ENCODE peak calls at places on chromosomes 3 and 15, in four cellular contexts. One of them, this sample, is unnamed. For H3K4me1, the result is how much of the 10 kb centered on the place peaks cover.

GRCh38 chr15:99734575-99734974 is 1.3 kb upstream of the LYSMD4 start:
- DNase-seq in CD8-positive, alpha-beta memory T cell: no peak
- DNase-seq in IMR-90: no peak
- DNase-seq in endothelial cell of umbilical vein: no peak
- DNase-seq in this sample: no peak

GRCh38 chr3:41239587-41239986 is 40.3 kb downstream of the CTNNB1 start:
- DNase-seq in CD8-positive, alpha-beta memory T cell: no peak
- DNase-seq in IMR-90: no peak
- DNase-seq in endothelial cell of umbilical vein: no peak
- DNase-seq in this sample: no peak

GRCh38 chr3:48130321-48130881 is 57.8 kb downstream of the CDC25A start:
- DNase-seq in CD8-positive, alpha-beta memory T cell: no peak
- DNase-seq in IMR-90: peak
- DNase-seq in endothelial cell of umbilical vein: peak
- DNase-seq in this sample: no peak

GRCh38 chr3:81550415-81550814 is 211.0 kb downstream of the GBE1 start:
- DNase-seq in CD8-positive, alpha-beta memory T cell: no peak
- DNase-seq in IMR-90: peak
- DNase-seq in endothelial cell of umbilical vein: no peak
- DNase-seq in this sample: no peak

GRCh38 chr3:82509951-82510603 is 748.6 kb upstream of the GBE1 start:
- DNase-seq in CD8-positive, alpha-beta memory T cell: no peak
- DNase-seq in IMR-90: no peak
- DNase-seq in endothelial cell of umbilical vein: no peak
- DNase-seq in this sample: no peak

GRCh38 chr3:99865321-99865720 is 47.7 kb downstream of the CMSS1 start:
- DNase-seq in CD8-positive, alpha-beta memory T cell: no peak
- DNase-seq in IMR-90: peak
- DNase-seq in endothelial cell of umbilical vein: peak
- DNase-seq in this sample: no peak

GRCh38 chr15:36778516-36778915 is 199.1 kb downstream of the CDIN1 start:
- DNase-seq in CD8-positive, alpha-beta memory T cell: no peak
- DNase-seq in IMR-90: peak
- DNase-seq in endothelial cell of umbilical vein: no peak
- DNase-seq in this sample: no peak

GRCh38 chr3:53836084-53836872 is 9.9 kb downstream of the CHDH start:
- DNase-seq in CD8-positive, alpha-beta memory T cell: no peak
- DNase-seq in IMR-90: no peak
- DNase-seq in endothelial cell of umbilical vein: no peak
- DNase-seq in this sample: no peak

GRCh38 chr3:44924102-44925084 is 50.0 kb downstream of the TGM4 start:
- DNase-seq in CD8-positive, alpha-beta memory T cell: no peak
- DNase-seq in IMR-90: peak
- DNase-seq in endothelial cell of umbilical vein: no peak
- DNase-seq in this sample: no peak

GRCh38 chr3:32961189-32961715 is 9.8 kb downstream of the CCR4 start:
- DNase-seq in CD8-positive, alpha-beta memory T cell: no peak
- DNase-seq in IMR-90: no peak
- DNase-seq in endothelial cell of umbilical vein: no peak
- DNase-seq in this sample: no peak

GRCh38 chr3:62665627-62666433 is 209.4 kb downstream of the CADPS start:
- DNase-seq in CD8-positive, alpha-beta memory T cell: no peak
- DNase-seq in IMR-90: peak
- DNase-seq in endothelial cell of umbilical vein: peak
- DNase-seq in this sample: peak

GRCh38 chr15:50854594-50855490 is 53.6 kb upstream of the AP4E1 start:
- DNase-seq in CD8-positive, alpha-beta memory T cell: no peak
- DNase-seq in IMR-90: peak
- DNase-seq in endothelial cell of umbilical vein: no peak
- DNase-seq in this sample: peak

GRCh38 chr3:106473576-106474506 is 605.0 kb upstream of the CBLB start:
- DNase-seq in CD8-positive, alpha-beta memory T cell: no peak
- DNase-seq in IMR-90: no peak
- DNase-seq in endothelial cell of umbilical vein: no peak
- DNase-seq in this sample: peak

GRCh38 chr3:196122021-196122687 is 40.3 kb upstream of the TFRC start:
- DNase-seq in CD8-positive, alpha-beta memory T cell: no peak
- DNase-seq in IMR-90: peak
- DNase-seq in endothelial cell of umbilical vein: no peak
- DNase-seq in this sample: no peak

GRCh38 chr3:41742127-41742526 is 219.8 kb downstream of the ULK4 start:
- DNase-seq in CD8-positive, alpha-beta memory T cell: no peak
- DNase-seq in IMR-90: no peak
- DNase-seq in endothelial cell of umbilical vein: no peak
- DNase-seq in this sample: no peak

GRCh38 chr3:81592101-81592500 is 169.3 kb downstream of the GBE1 start:
- DNase-seq in CD8-positive, alpha-beta memory T cell: no peak
- DNase-seq in IMR-90: peak
- DNase-seq in endothelial cell of umbilical vein: no peak
- DNase-seq in this sample: peak

GRCh38 chr3:190968616-190969015 is 106.1 kb upstream of the GMNC start:
- DNase-seq in CD8-positive, alpha-beta memory T cell: no peak
- DNase-seq in IMR-90: no peak
- DNase-seq in endothelial cell of umbilical vein: no peak
- DNase-seq in this sample: no peak

GRCh38 chr3:32321095-32321835 is 70.4 kb upstream of the CMTM7 start:
- DNase-seq in CD8-positive, alpha-beta memory T cell: no peak
- DNase-seq in IMR-90: no peak
- DNase-seq in endothelial cell of umbilical vein: peak
- DNase-seq in this sample: no peak

GRCh38 chr3:23592961-23593931 is 212.5 kb upstream of the UBE2E1 start:
- DNase-seq in CD8-positive, alpha-beta memory T cell: no peak
- DNase-seq in IMR-90: no peak
- DNase-seq in endothelial cell of umbilical vein: no peak
- DNase-seq in this sample: no peak

GRCh38 chr3:69541823-69542264 is 156.0 kb upstream of the FRMD4B start:
- DNase-seq in CD8-positive, alpha-beta memory T cell: no peak
- DNase-seq in IMR-90: no peak
- DNase-seq in endothelial cell of umbilical vein: no peak
- DNase-seq in this sample: no peak

GRCh38 chr15:81163961-81164800 is 30.1 kb downstream of the CFAP161 start:
- DNase-seq in CD8-positive, alpha-beta memory T cell: no peak
- DNase-seq in IMR-90: peak
- DNase-seq in endothelial cell of umbilical vein: no peak
- DNase-seq in this sample: peak

GRCh38 chr3:42128526-42128925 is 37.4 kb downstream of the TRAK1 start:
- DNase-seq in CD8-positive, alpha-beta memory T cell: no peak
- DNase-seq in IMR-90: no peak
- DNase-seq in endothelial cell of umbilical vein: no peak
- DNase-seq in this sample: no peak

GRCh38 chr3:71268462-71268999 is 315.0 kb downstream of the FOXP1 start:
- DNase-seq in CD8-positive, alpha-beta memory T cell: no peak
- DNase-seq in IMR-90: no peak
- DNase-seq in endothelial cell of umbilical vein: no peak
- DNase-seq in this sample: no peak

GRCh38 chr3:38353151-38353550 is 6.6 kb downstream of the XYLB start:
- DNase-seq in CD8-positive, alpha-beta memory T cell: no peak
- DNase-seq in IMR-90: peak
- DNase-seq in endothelial cell of umbilical vein: no peak
- DNase-seq in this sample: peak

GRCh38 chr3:190548031-190548656 is 34.3 kb downstream of the IL1RAP start:
- DNase-seq in CD8-positive, alpha-beta memory T cell: no peak
- DNase-seq in IMR-90: no peak
- DNase-seq in endothelial cell of umbilical vein: no peak
- DNase-seq in this sample: no peak

GRCh38 chr15:73388256-73388781 is 19.6 kb upstream of the HCN4 start:
- DNase-seq in CD8-positive, alpha-beta memory T cell: no peak
- DNase-seq in IMR-90: peak
- DNase-seq in endothelial cell of umbilical vein: no peak
- DNase-seq in this sample: peak

GRCh38 chr15:39213385-39213840 is 367.5 kb upstream of the THBS1 start:
- DNase-seq in CD8-positive, alpha-beta memory T cell: no peak
- DNase-seq in IMR-90: peak
- DNase-seq in endothelial cell of umbilical vein: no peak
- DNase-seq in this sample: peak

GRCh38 chr3:186280737-186281136 is 81.3 kb downstream of the DGKG start:
- DNase-seq in CD8-positive, alpha-beta memory T cell: no peak
- DNase-seq in IMR-90: no peak
- DNase-seq in endothelial cell of umbilical vein: no peak
- DNase-seq in this sample: no peak

GRCh38 chr3:103271575-103271974 is 836.8 kb downstream of the ZPLD1 start:
- DNase-seq in CD8-positive, alpha-beta memory T cell: no peak
- DNase-seq in IMR-90: no peak
- DNase-seq in endothelial cell of umbilical vein: no peak
- DNase-seq in this sample: no peak

GRCh38 chr3:156356537-156357363 is 198.2 kb downstream of the SSR3 start:
- DNase-seq in CD8-positive, alpha-beta memory T cell: no peak
- DNase-seq in IMR-90: peak
- DNase-seq in endothelial cell of umbilical vein: no peak
- DNase-seq in this sample: no peak

GRCh38 chr15:78950906-78951840 is 6.3 kb upstream of the CTSH start:
- DNase-seq in CD8-positive, alpha-beta memory T cell: no peak
- DNase-seq in IMR-90: peak
- DNase-seq in endothelial cell of umbilical vein: no peak
- DNase-seq in this sample: no peak

GRCh38 chr3:62502315-62503300 is 129.3 kb upstream of the FEZF2 start:
- DNase-seq in CD8-positive, alpha-beta memory T cell: no peak
- DNase-seq in IMR-90: no peak
- DNase-seq in endothelial cell of umbilical vein: no peak
- DNase-seq in this sample: no peak

GRCh38 chr3:190444576-190445145 is 5.0 kb downstream of the TMEM207 start:
- DNase-seq in CD8-positive, alpha-beta memory T cell: no peak
- DNase-seq in IMR-90: peak
- DNase-seq in endothelial cell of umbilical vein: no peak
- DNase-seq in this sample: no peak

GRCh38 chr15:33031324-33031736 is 163.2 kb downstream of the FMN1 start:
- DNase-seq in CD8-positive, alpha-beta memory T cell: no peak
- DNase-seq in IMR-90: peak
- DNase-seq in endothelial cell of umbilical vein: no peak
- DNase-seq in this sample: no peak

GRCh38 chr3:170839518-170840100 is 30.4 kb downstream of the RPL22L1 start:
- DNase-seq in CD8-positive, alpha-beta memory T cell: no peak
- DNase-seq in IMR-90: peak
- DNase-seq in endothelial cell of umbilical vein: no peak
- DNase-seq in this sample: no peak

GRCh38 chr3:43286886-43287301 is 554 bp downstream of the SNRK start:
- DNase-seq in CD8-positive, alpha-beta memory T cell: peak
- DNase-seq in IMR-90: no peak
- DNase-seq in endothelial cell of umbilical vein: no peak
- DNase-seq in this sample: no peak

GRCh38 chr3:192919895-192920294 is 2.2 kb upstream of the MB21D2 start:
- DNase-seq in CD8-positive, alpha-beta memory T cell: no peak
- DNase-seq in IMR-90: no peak
- DNase-seq in endothelial cell of umbilical vein: no peak
- DNase-seq in this sample: no peak

GRCh38 chr3:154161806-154162205 is 40.6 kb downstream of the ARHGEF26 start:
- DNase-seq in CD8-positive, alpha-beta memory T cell: no peak
- DNase-seq in IMR-90: no peak
- DNase-seq in endothelial cell of umbilical vein: no peak
- DNase-seq in this sample: peak

GRCh38 chr3:59412506-59412905 is 362.7 kb upstream of the CFAP20DC start:
- DNase-seq in CD8-positive, alpha-beta memory T cell: no peak
- DNase-seq in IMR-90: peak
- DNase-seq in endothelial cell of umbilical vein: no peak
- DNase-seq in this sample: no peak

GRCh38 chr3:149114458-149114857 is 15.0 kb upstream of the HPS3 start:
- DNase-seq in CD8-positive, alpha-beta memory T cell: no peak
- DNase-seq in IMR-90: no peak
- DNase-seq in endothelial cell of umbilical vein: no peak
- DNase-seq in this sample: no peak

DNA sequence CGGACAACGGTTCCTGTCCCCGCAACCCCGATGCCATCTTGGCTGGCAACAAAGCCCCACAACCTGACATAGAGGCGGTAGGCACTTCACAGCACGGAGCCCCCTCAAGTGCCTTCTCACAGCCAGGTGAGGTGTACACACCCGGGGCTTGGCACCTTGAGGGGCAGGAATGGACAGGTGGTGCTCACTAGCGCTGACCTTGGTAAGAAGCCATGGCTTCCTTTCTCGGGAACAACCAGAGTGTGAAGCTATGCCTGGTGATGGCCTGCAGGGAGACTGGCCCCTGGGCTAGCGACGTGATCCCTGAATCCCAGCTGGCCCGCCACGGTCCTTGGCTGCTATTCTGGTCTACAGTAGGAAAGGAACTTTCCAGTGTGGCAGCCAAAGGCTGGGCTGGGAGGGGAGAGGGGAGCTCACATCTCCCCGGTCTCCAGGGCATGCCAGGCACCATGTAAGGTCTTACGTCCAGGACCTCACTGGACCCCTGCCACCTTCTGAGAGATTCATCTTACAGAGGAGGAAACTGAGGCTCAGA is 70.6 kb upstream of the RPL32 start:
- DNase-seq in CD8-positive, alpha-beta memory T cell: no peak
- DNase-seq in IMR-90: no peak
- DNase-seq in endothelial cell of umbilical vein: no peak
- DNase-seq in this sample: no peak
- H3K4me1 ChIP-seq in CD8-positive, alpha-beta memory T cell: under half
- H3K4me1 ChIP-seq in IMR-90: under half
- H3K4me1 ChIP-seq in endothelial cell of umbilical vein: under half
- H3K4me1 ChIP-seq in this sample: under half

GRCh38 chr3:134378818-134379217 is 4.6 kb upstream of the AMOTL2 start:
- DNase-seq in CD8-positive, alpha-beta memory T cell: no peak
- DNase-seq in IMR-90: peak
- DNase-seq in endothelial cell of umbilical vein: no peak
- DNase-seq in this sample: peak

GRCh38 chr3:134381836-134382442 is 7.7 kb upstream of the AMOTL2 start:
- DNase-seq in CD8-positive, alpha-beta memory T cell: no peak
- DNase-seq in IMR-90: no peak
- DNase-seq in endothelial cell of umbilical vein: no peak
- DNase-seq in this sample: peak

GRCh38 chr3:134380249-134380648 is 6.0 kb upstream of the AMOTL2 start:
- DNase-seq in CD8-positive, alpha-beta memory T cell: no peak
- DNase-seq in IMR-90: no peak
- DNase-seq in endothelial cell of umbilical vein: no peak
- DNase-seq in this sample: no peak

GRCh38 chr3:134378384-134378783 is 4.1 kb upstream of the AMOTL2 start:
- DNase-seq in CD8-positive, alpha-beta memory T cell: peak
- DNase-seq in IMR-90: no peak
- DNase-seq in endothelial cell of umbilical vein: peak
- DNase-seq in this sample: no peak

GRCh38 chr3:134381048-134381447 is 6.8 kb upstream of the AMOTL2 start:
- DNase-seq in CD8-positive, alpha-beta memory T cell: no peak
- DNase-seq in IMR-90: no peak
- DNase-seq in endothelial cell of umbilical vein: no peak
- DNase-seq in this sample: no peak
- H3K4me1 ChIP-seq in CD8-positive, alpha-beta memory T cell: under half
- H3K4me1 ChIP-seq in IMR-90: under half
- H3K4me1 ChIP-seq in endothelial cell of umbilical vein: under half
- H3K4me1 ChIP-seq in this sample: under half

GRCh38 chr15:62848631-62849050 is 193.9 kb upstream of the TPM1 start:
- DNase-seq in CD8-positive, alpha-beta memory T cell: no peak
- DNase-seq in IMR-90: peak
- DNase-seq in endothelial cell of umbilical vein: peak
- DNase-seq in this sample: no peak
- H3K4me1 ChIP-seq in CD8-positive, alpha-beta memory T cell: under half
- H3K4me1 ChIP-seq in IMR-90: under half
- H3K4me1 ChIP-seq in endothelial cell of umbilical vein: under half
- H3K4me1 ChIP-seq in this sample: under half

DNA sequence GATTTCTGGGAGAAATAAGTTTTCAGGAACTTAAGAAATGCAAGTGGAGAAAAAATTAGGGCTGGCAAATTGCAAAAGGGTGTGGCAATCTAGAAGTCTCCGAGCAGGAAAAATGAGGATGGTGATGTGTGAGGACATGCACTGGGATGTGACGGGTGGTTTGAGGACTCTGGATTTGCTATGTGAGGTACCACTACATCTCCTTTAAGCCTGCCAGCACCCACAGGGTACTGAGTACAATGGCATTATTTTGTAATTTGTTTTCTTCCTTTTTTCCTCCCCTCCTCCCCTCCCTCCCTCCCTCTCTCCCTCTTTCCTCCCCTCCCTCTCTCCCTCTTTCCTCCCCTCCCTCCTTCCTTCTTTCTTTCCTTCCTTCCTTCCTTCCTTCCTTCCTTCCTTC is 237.5 kb downstream of the GAP43 start:
- DNase-seq in CD8-positive, alpha-beta memory T cell: no peak
- DNase-seq in IMR-90: no peak
- DNase-seq in endothelial cell of umbilical vein: no peak
- DNase-seq in this sample: no peak
- H3K4me1 ChIP-seq in CD8-positive, alpha-beta memory T cell: under half
- H3K4me1 ChIP-seq in IMR-90: under half
- H3K4me1 ChIP-seq in endothelial cell of umbilical vein: under half
- H3K4me1 ChIP-seq in this sample: under half